ENCODE peak calls at places on chromosomes 1 and 21, in eight cellular contexts. E, J, K, T, O, S, D and A are unnamed samples.

GRCh38 chr1:117616967-117617366 is 11.1 kb downstream of the TENT5C start:
- DNase-seq in D (no peak), K (no peak), T (no peak), O (no peak), J (no peak), E (no peak), S (no peak), A (no peak)

GRCh38 chr1:39782103-39782502 is 6.6 kb downstream of the BMP8B start:
- DNase-seq in S (peak; percentile 22), T (no peak), J (no peak), K (no peak), D (no peak), O (no peak), E (no peak), A (no peak)

GRCh38 chr21:44082648-44083436 is 24.4 kb upstream of the PWP2 start:
- DNase-seq in T (no peak), S (no peak), K (no peak), E (no peak), D (no peak), O (no peak), J (no peak), A (no peak)

GRCh38 chr21:37358392-37358791 is 8.2 kb upstream of the DYRK1A start:
- DNase-seq in J (no peak), T (no peak), S (no peak), K (no peak), O (no peak), D (peak; percentile 64), E (no peak), A (no peak)

GRCh38 chr1:78814176-78814575 is 164.5 kb downstream of the IFI44 start:
- DNase-seq in K (no peak), D (no peak), T (no peak), E (no peak), O (no peak), J (no peak), S (no peak), A (no peak)

GRCh38 chr21:16468191-16468590 is 738.4 kb downstream of the USP25 start:
- DNase-seq in J (no peak), O (no peak), E (peak; percentile 44), K (no peak), S (no peak), T (no peak), D (no peak), A (no peak)

GRCh38 chr1:12055259-12055658 is 7.8 kb upstream of the TNFRSF8 start:
- DNase-seq in J (no peak), K (no peak), E (no peak), S (no peak), D (no peak), O (no peak), T (no peak), A (no peak)

GRCh38 chr1:202069670-202070069 is 53.0 kb upstream of the GPR37L1 start:
- DNase-seq in S (no peak), O (no peak), K (no peak), D (no peak), T (no peak), E (no peak), J (no peak), A (no peak)

GRCh38 chr1:15188145-15188544 is 34.6 kb downstream of the TMEM51 start:
- DNase-seq in S (no peak), K (no peak), D (no peak), O (no peak), J (no peak), E (no peak), T (no peak), A (no peak)

GRCh38 chr1:43835141-43836021 is 98.2 kb upstream of the ARTN start:
- DNase-seq in D (peak; percentile 91), O (no peak), S (no peak), T (no peak), E (peak; percentile 95), K (no peak), J (peak; percentile 57), A (no peak)

GRCh38 chr1:13749543-13750307 is 49.7 kb downstream of the PRDM2 start:
- DNase-seq in O (peak; percentile 46), D (peak; percentile 61), K (peak; percentile 33), E (peak; percentile 82), T (peak; percentile 12), J (peak; percentile 79), S (peak; percentile 74), A (no peak)

GRCh38 chr1:211009944-211010343 is 124.0 kb downstream of the KCNH1 start:
- DNase-seq in S (no peak), D (no peak), K (no peak), O (no peak), J (no peak), E (no peak), T (no peak), A (no peak)

GRCh38 chr1:9152535-9152934 is 23.6 kb upstream of the GPR157 start:
- DNase-seq in K (no peak), T (no peak), J (no peak), E (no peak), S (no peak), O (no peak), D (no peak), A (no peak)

GRCh38 chr1:171470726-171471125 is 14.6 kb upstream of the PRRC2C start:
- DNase-seq in D (no peak), E (no peak), J (no peak), O (no peak), T (no peak), K (no peak), S (no peak), A (no peak)

GRCh38 chr1:235399661-235400060 is 32.4 kb downstream of the TBCE start:
- DNase-seq in O (no peak), S (peak; percentile 24), T (no peak), E (no peak), D (no peak), K (no peak), J (no peak), A (no peak)

DNA sequence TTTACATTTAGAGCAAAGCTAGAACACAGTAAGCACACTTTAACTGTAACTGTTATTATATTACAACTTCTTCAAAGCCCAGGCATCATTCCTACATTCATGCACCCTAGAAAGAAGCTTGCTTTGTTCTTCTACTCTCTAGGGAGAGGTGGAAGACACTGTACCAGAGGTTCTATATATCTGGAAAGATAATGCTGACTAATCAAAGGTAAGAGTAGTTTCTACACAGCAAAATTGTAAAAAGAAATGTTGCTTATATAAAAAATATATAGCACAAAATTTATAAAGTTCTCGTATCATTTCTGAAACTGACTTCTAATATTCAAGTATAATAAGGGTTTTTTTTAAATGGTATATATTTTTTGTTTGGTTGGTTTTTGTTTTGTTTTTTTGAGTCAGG is 44.0 kb downstream of the EYA3 start:
- DNase-seq in S (no peak), J (no peak), D (no peak), T (no peak), K (no peak), O (no peak), E (no peak), A (no peak)
- H3K27ac ChIP-seq in S (no peak overlapping the region), J (no peak overlapping the region), D (no peak overlapping the region), T (no peak overlapping the region), K (no peak overlapping the region), O (no peak overlapping the region), E (no peak overlapping the region), A (no peak overlapping the region)

DNA sequence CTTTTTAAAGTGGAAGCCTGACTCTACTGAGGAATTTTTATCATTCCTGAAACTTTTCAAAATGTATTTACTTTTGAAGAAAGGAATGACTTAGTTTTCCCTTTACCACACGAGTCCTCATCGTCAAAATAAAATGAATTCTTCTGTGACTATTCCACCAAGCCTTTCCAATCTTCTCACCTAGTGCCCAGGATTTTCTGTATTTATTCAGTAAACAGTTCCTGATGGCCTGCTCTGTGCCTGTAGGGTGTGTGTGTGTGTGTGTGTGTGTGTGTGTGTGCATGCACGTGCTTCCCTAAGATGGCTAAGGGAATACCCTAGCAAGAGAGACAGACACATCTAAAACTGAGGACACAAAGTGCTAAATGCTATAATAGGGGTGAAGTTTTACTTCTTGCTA is 395.0 kb upstream of the USP24 start:
- DNase-seq in J (no peak), E (no peak), K (no peak), O (no peak), D (no peak), S (no peak), T (no peak), A (no peak)
- H3K4me1 ChIP-seq in J (peaks cover 1% of the 10 kb centered on the region), E (peaks cover 29% of the 10 kb centered on the region), K (peaks cover 12% of the 10 kb centered on the region), O (no peaks in the 10 kb centered on the region), D (no peaks in the 10 kb centered on the region), S (no peaks in the 10 kb centered on the region), T (no peaks in the 10 kb centered on the region), A (no peaks in the 10 kb centered on the region)

GRCh38 chr1:49331066-49331852 is 554.6 kb upstream of the BEND5 start:
- DNase-seq in K (no peak), J (no peak), T (no peak), S (no peak), E (no peak), D (no peak), O (no peak), A (no peak)
- H3K9me3 ChIP-seq in K (no peaks in the 10 kb centered on the region), J (no peaks in the 10 kb centered on the region), T (no peaks in the 10 kb centered on the region), S (no peaks in the 10 kb centered on the region), E (no peaks in the 10 kb centered on the region), D (no peaks in the 10 kb centered on the region), O (no peaks in the 10 kb centered on the region), A (peaks cover 6% of the 10 kb centered on the region)

DNA sequence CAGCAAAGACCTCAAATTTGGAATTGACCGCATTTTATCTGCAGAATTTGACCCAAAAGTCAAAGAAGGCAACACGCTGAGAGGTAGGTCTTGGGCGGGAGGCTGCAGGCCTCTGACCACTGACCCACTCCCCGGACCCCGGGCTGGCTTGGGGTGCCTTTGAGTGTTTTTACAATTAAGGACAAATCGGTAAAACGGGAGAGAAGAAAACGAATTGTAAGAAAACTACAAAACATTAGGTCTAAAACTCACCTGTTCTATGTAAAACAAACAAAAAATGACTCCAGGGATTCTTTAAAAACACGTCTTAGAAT is 1.1 kb downstream of the HLX start:
- DNase-seq in J (no peak), E (no peak), O (no peak), D (no peak), T (no peak), S (no peak), K (no peak), A (no peak)
- H3K27ac ChIP-seq in J (no peak overlapping the region), E (peak overlapping the region; percentile 86), O (peak overlapping the region; percentile 94), D (no peak overlapping the region), T (peak overlapping the region; percentile 94), S (peak overlapping the region; percentile 95), K (peak overlapping the region; percentile 81), A (no peak overlapping the region)

GRCh38 chr1:21763236-21763635 is 19.7 kb downstream of the USP48 start:
- DNase-seq in D (no peak), K (no peak), O (no peak), J (no peak), T (no peak), E (no peak), S (no peak), A (no peak)
- H3K4me1 ChIP-seq in D (no peaks in the 10 kb centered on the region), K (peaks cover 21% of the 10 kb centered on the region), O (peaks cover 27% of the 10 kb centered on the region), J (peaks cover 3% of the 10 kb centered on the region), T (peaks cover 40% of the 10 kb centered on the region), E (peaks cover 21% of the 10 kb centered on the region), S (no peaks in the 10 kb centered on the region), A (no peaks in the 10 kb centered on the region)